ENCODE peak calls at places on chromosomes 1 and 21, in six cellular contexts. C is CD8-positive, alpha-beta T cell; R is H1; S is heart left ventricle; P is brain microvascular endothelial cell; K is pancreas. Z is an unnamed sample.

GRCh38 chr1:43933386-43934278 is at the start of gene ARTN:
- DNase-seq in C (no peak), R (no peak), S (no peak), P (no peak), K (peak), Z (no peak)

GRCh38 chr1:108955881-108956280 is 7.4 kb downstream of the CLCC1 start:
- DNase-seq in C (no peak), R (no peak), S (no peak), P (no peak), K (no peak), Z (no peak)

GRCh38 chr1:47635111-47635510 is 197.3 kb downstream of the FOXD2 start:
- DNase-seq in C (no peak), R (no peak), S (no peak), P (no peak), K (no peak), Z (no peak)

GRCh38 chr1:6128276-6129081 is 51.6 kb downstream of the CHD5 start:
- DNase-seq in C (no peak), R (no peak), S (peak), P (no peak), K (no peak), Z (no peak)

GRCh38 chr1:96927125-96927524 is 205.5 kb downstream of the PTBP2 start:
- DNase-seq in C (no peak), R (no peak), S (no peak), P (no peak), K (no peak), Z (no peak)

GRCh38 chr1:229952670-229953520 is 114.1 kb upstream of the GALNT2 start:
- DNase-seq in C (no peak), R (no peak), S (no peak), P (no peak), K (no peak), Z (no peak)

GRCh38 chr1:98981917-98982513 is 22.6 kb downstream of the PLPPR5 start:
- DNase-seq in C (no peak), R (no peak), S (no peak), P (no peak), K (no peak), Z (no peak)

GRCh38 chr1:31617917-31618746 is 643 bp downstream of the HCRTR1 start:
- DNase-seq in C (peak), R (no peak), S (peak), P (no peak), K (no peak), Z (no peak)

GRCh38 chr21:29638761-29639327 is 301.0 kb downstream of the GRIK1 start:
- DNase-seq in C (no peak), R (no peak), S (no peak), P (no peak), K (no peak), Z (no peak)

GRCh38 chr1:192010406-192010805 is 147.9 kb upstream of the RGS18 start:
- DNase-seq in C (no peak), R (no peak), S (no peak), P (no peak), K (no peak), Z (no peak)

GRCh38 chr1:67534627-67535065 is 104.4 kb upstream of the SERBP1 start:
- DNase-seq in C (no peak), R (no peak), S (no peak), P (peak), K (no peak), Z (no peak)

GRCh38 chr1:222079546-222079945 is 337.7 kb upstream of the DUSP10 start:
- DNase-seq in C (no peak), R (no peak), S (no peak), P (no peak), K (no peak), Z (no peak)

GRCh38 chr21:22885614-22886013 is 1887.4 kb downstream of the NCAM2 start:
- DNase-seq in C (no peak), R (no peak), S (no peak), P (no peak), K (no peak), Z (no peak)

GRCh38 chr1:55244476-55245109 is 29.4 kb upstream of the USP24 start:
- DNase-seq in C (no peak), R (no peak), S (no peak), P (no peak), K (no peak), Z (no peak)

GRCh38 chr1:79079770-79080169 is 73.2 kb upstream of the ADGRL4 start:
- DNase-seq in C (no peak), R (peak), S (no peak), P (peak), K (no peak), Z (peak)

DNA sequence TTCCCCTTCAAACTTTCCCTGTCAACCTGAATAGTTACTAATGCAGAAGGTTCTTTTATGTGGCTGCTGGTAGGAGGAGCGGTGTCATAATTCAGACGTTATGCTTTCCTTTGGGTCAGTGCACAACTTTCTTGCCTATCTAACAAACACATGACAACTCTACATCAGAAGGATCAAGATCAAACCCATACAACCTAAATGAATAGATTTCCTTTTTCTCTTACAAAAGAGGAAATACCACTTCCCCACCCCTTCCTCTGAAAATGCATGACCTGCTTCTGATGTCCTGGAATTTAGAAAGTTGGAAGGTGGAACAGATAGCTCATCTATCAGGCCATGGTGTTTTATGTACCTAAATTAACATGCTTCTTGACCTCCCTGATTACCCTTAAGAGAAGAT is 75.7 kb upstream of the ADGRL4 start:
- DNase-seq in C (no peak), R (no peak), S (no peak), P (no peak), K (no peak), Z (no peak)
- H3K4me3 ChIP-seq in C (no peak), R (no peak), S (no peak), P (no peak), K (no peak), Z (no peak)

GRCh38 chr1:63537940-63538339 is 14.6 kb downstream of the EFCAB7 start:
- DNase-seq in C (no peak), R (no peak), S (no peak), P (no peak), K (no peak), Z (no peak)
- TF ChIP-seq CTCF in C (peak), R (no peak), S (peak), P (peak), K (peak), Z (peak)

DNA sequence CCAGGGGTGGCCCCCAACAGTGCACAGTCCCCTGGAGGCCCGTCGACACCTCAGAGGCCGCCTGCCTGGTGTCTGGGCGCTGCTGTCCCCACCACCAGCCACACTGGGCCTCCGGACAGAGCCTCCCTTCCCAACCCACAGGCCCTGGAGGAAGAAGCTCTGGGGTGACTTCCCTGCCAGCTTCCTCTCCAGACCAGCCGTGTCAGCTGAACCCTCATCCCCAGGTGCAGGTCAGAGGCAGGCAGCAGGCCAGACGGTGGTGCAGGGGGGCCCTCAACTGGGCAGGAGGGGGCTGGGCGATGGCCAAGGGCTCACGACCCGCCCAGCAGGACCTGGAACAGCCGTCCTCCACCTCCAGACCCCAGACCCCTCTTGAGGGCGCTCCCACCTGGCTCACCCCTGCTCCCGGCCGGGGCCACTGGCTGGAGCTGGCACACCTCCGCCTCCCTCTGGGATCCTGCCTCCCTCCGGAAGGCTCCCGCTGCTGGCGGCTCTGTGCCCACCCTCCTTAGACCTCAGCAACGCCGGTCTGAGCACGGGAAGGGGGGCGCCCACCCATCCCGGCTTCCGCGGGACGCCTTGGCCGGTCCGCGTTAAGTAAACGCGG is 520 bp downstream of the TNFRSF18 start:
- DNase-seq in C (no peak), R (no peak), S (peak), P (no peak), K (no peak), Z (no peak)
- H3K4me3 ChIP-seq in C (peak), R (peak), S (peak), P (no peak), K (no peak), Z (peak)

GRCh38 chr1:150213170-150214098 is 22.5 kb downstream of the ANP32E start:
- DNase-seq in C (peak), R (peak), S (peak), P (peak), K (peak), Z (no peak)
- TF ChIP-seq CTCF in C (peak), R (no peak), S (peak), P (peak), K (no peak), Z (no peak)

DNA sequence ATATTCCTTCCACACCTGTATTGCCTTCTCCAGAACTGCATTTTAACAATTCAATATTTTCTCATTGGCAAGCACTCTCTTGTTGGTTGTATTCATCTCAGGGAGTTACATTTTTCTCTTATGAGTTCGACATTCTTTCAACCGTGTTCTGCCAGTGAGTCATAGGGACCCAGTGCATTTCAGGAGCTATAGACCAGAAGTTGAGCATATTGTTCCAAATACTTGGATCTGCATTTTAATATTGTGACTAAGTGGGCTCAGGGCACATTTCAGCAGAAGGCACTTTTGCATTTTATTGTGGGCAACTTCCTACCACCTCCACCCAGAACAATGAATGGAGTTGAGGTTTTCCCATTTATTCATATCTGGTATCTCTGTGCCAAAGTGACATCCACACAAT is 132.8 kb downstream of the TNFSF18 start:
- DNase-seq in C (no peak), R (no peak), S (no peak), P (peak), K (no peak), Z (no peak)
- H3K4me3 ChIP-seq in C (no peak), R (no peak), S (no peak), P (no peak), K (no peak), Z (no peak)